ENCODE peak calls at places on chromosomes 11 and 22, in six cellular contexts. L is psoas muscle, R is upper lobe of right lung, Y is colonic mucosa, J is cardiac muscle cell, F is adrenal gland. D is an unnamed sample. For H3K4me1, the result is how much of the 10 kb centered on the place peaks cover.

GRCh38 chr11:19323502-19323901 is 82.8 kb upstream of the E2F8 start:
- DNase-seq in F (no peak), L (no peak), R (no peak), Y (no peak), J (no peak), D (no peak)

GRCh38 chr11:109795234-109795633 is 298.0 kb upstream of the ZC3H12C start:
- DNase-seq in Y (no peak), L (no peak), J (no peak), R (no peak), F (peak), D (no peak)

GRCh38 chr22:33757041-33757440 is 163.2 kb downstream of the LARGE1 start:
- DNase-seq in F (no peak), J (no peak), R (no peak), L (no peak), Y (no peak), D (no peak)

GRCh38 chr11:6925636-6926207 is 504 bp upstream of the ZNF215 start:
- DNase-seq in R (no peak), F (no peak), L (no peak), J (no peak), Y (peak), D (no peak)

GRCh38 chr11:96332236-96332761 is 10.7 kb downstream of the MAML2 start:
- DNase-seq in J (no peak), Y (no peak), F (no peak), R (no peak), L (no peak), D (no peak)

GRCh38 chr22:26461188-26461810 is 22.3 kb downstream of the HPS4 start:
- DNase-seq in F (peak), L (peak), R (no peak), J (peak), Y (peak), D (peak)

GRCh38 chr11:62588966-62589637 is 2.2 kb downstream of the TUT1 start:
- DNase-seq in J (no peak), F (no peak), L (peak), R (no peak), Y (no peak), D (no peak)

GRCh38 chr11:131980878-131981668 is 610.7 kb downstream of the NTM start:
- DNase-seq in L (no peak), J (no peak), F (no peak), R (no peak), Y (no peak), D (no peak)

GRCh38 chr11:123065634-123066033 is 3.7 kb upstream of the HSPA8 start:
- DNase-seq in F (no peak), L (no peak), J (no peak), R (no peak), Y (no peak), D (no peak)

GRCh38 chr11:86799680-86800075 is 664 bp upstream of the PRSS23 start:
- DNase-seq in Y (peak), R (no peak), F (no peak), L (no peak), J (peak), D (no peak)

GRCh38 chr22:42780070-42780540 is 59.4 kb upstream of the A4GALT start:
- DNase-seq in J (peak), L (no peak), Y (peak), R (no peak), F (peak), D (peak)

GRCh38 chr22:44091021-44091721 is 67.1 kb downstream of the PARVB start:
- DNase-seq in R (no peak), F (no peak), J (peak), L (peak), Y (no peak), D (no peak)

GRCh38 chr11:126997641-126998040 is 2.9 kb downstream of the KIRREL3 start:
- DNase-seq in F (no peak), J (no peak), Y (no peak), L (no peak), R (no peak), D (no peak)

GRCh38 chr22:36323182-36323854 is 64.4 kb downstream of the MYH9 start:
- DNase-seq in Y (no peak), J (peak), L (no peak), F (peak), R (peak), D (no peak)

DNA sequence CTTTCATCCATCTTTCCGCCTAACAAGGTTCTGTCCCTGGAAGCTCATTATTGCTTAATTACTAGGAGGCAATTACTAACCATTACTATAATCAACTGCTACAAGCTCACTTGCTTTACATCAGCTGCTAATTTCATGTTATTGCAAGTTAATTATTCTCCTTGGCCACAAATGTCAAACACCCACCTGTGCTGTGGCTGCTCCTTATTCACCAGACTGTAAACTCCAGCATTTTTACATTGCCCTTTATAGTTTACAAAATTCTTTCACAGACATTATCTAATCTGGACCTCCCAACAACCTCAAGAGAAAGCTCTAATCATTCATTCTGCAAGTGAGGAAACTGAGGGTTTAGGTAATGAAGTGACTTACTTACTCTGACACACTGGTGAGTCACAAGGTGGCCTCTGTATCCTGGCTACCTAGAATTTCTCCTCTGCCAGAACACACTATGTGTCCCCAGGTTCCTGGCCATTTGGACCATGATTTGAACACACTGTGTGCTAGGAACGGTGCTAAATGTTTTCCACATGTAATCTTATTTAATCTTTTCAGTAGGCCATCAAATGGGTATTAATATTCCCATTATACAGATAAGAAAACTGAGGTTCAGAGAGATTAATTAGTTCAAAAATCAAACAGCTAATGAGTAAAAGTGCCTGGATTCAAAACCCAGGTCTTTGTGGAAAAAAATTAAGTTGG is 66.7 kb downstream of the RAB30 start:
- DNase-seq in Y (no peak), R (no peak), L (no peak), F (no peak), J (no peak), D (no peak)
- H3K27ac ChIP-seq in Y (no peak), R (no peak), L (peak), F (no peak), J (no peak), D (no peak)

GRCh38 chr11:28911829-28912228 is 803.6 kb downstream of the METTL15 start:
- DNase-seq in J (no peak), R (no peak), L (no peak), F (no peak), Y (no peak), D (no peak)
- H3K4me3 ChIP-seq in J (no peak), R (no peak), L (no peak), F (no peak), Y (no peak), D (no peak)

DNA sequence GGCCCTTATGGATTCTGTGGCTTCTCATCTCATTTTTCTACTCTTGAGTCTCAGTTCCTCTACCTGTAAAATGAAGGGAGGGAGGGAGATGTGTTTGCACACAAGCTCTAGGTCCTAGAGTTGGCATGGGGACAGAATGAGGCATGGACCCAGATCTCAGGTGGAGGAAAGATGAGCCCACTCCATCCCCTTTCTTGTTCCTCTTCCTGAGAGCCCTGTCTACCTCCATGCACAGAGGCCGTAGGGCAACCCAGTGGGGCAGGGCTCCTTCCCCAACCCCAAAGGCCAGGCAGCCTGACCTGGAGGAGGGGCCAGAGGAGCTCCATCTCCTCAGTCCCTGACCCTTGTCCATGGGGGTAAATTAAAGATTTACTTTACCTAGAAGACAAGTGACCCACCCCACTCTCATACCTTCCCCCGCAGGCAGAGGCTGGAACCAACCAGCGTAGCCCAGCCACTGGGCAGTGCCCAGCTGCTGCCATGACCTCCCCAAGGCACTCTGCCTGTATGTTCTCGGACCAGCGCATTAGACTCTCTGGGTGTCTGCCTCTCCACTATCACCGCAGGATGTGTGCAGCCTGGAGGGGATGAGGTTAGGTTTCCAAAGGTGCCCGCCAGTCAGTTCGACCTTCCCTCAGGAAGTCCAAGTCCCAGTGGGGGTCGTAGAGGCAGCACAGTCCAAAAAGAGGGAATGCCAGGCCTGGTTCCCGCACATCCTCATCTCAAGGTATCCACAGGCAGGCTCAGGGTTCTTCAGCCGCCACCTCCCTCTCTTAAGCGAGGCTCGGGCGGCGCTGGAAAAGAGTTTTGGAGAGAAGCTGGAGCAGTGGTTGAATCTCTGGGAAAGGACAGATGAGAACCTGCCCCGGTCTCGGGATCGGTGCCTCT is 3.0 kb downstream of the SMTN start:
- DNase-seq in J (no peak), R (no peak), L (peak), Y (peak), F (no peak), D (no peak)
- H3K4me1 ChIP-seq in J (under half), R (under half), L (under half), Y (under half), F (under half), D (under half)

GRCh38 chr11:64745523-64746328 is 1.8 kb upstream of the RASGRP2 start:
- DNase-seq in J (peak), F (peak), L (peak), R (peak), Y (peak), D (no peak)
- H3K27ac ChIP-seq in J (peak), F (peak), L (peak), R (peak), Y (peak), D (no peak)

GRCh38 chr11:60942970-60943565 is 8.9 kb downstream of the SLC15A3 start:
- DNase-seq in R (no peak), F (no peak), J (no peak), Y (peak), L (no peak), D (no peak)

GRCh38 chr11:60944504-60945294 is 7.3 kb downstream of the SLC15A3 start:
- DNase-seq in J (no peak), R (no peak), F (no peak), Y (no peak), L (no peak), D (no peak)

GRCh38 chr11:60946601-60947265 is 5.2 kb downstream of the SLC15A3 start:
- DNase-seq in Y (no peak), F (no peak), J (no peak), R (no peak), L (no peak), D (no peak)

GRCh38 chr11:60947666-60948065 is 4.3 kb downstream of the SLC15A3 start:
- DNase-seq in J (no peak), F (no peak), Y (no peak), R (no peak), L (no peak), D (no peak)

GRCh38 chr11:60945295-60945667 is 6.7 kb downstream of the SLC15A3 start:
- DNase-seq in F (no peak), L (no peak), R (no peak), J (no peak), Y (no peak), D (no peak)
- H3K4me3 ChIP-seq in F (no peak), L (no peak), R (no peak), J (no peak), Y (no peak), D (no peak)

DNA sequence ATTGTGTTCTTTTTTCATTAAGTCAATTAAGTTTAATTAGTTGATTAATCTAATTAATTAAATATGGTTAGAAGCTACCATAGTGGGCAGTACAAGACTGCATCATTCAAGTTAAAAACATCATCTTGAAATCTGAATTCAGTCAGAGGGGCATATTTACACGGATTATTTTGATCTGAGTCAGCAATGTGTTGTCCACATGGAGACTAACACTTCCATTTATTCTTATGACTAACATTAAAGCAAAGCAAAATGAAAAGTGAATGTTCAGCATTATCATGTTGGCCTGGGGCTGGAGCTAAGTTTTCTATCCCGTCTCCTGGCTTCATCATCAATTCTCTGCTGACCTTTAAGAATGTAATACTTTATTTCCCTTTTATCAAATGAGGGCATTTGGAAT is 17.3 kb downstream of the FLI1 start:
- DNase-seq in L (no peak), Y (no peak), F (no peak), R (no peak), J (no peak), D (no peak)
- H3K4me1 ChIP-seq in L (under half), Y (under half), F (under half), R (half or more), J (under half), D (under half)